ENCODE peak calls at places on chromosomes 11 and 22, in five cellular contexts. F, P, R, X and G are unnamed samples.

GRCh38 chr11:87301785-87302540 is 264.2 kb downstream of the TMEM135 start:
- DNase-seq in R (peak), X (no peak), F (no peak), P (no peak), G (no peak)

GRCh38 chr11:84563356-84563755 is 1063.8 kb downstream of the DLG2 start:
- DNase-seq in R (no peak), P (no peak), X (no peak), F (no peak), G (no peak)

GRCh38 chr11:126942146-126942545 is 58.4 kb downstream of the KIRREL3 start:
- DNase-seq in R (no peak), P (peak), F (no peak), X (no peak), G (no peak)

GRCh38 chr22:48950151-48950915 is 877.3 kb downstream of the BRD1 start:
- DNase-seq in R (no peak), P (peak), X (no peak), F (peak), G (no peak)

GRCh38 chr11:44324787-44325525 is 15.0 kb upstream of the ALX4 start:
- DNase-seq in F (no peak), R (no peak), X (no peak), P (no peak), G (no peak)

GRCh38 chr11:36126703-36127102 is 162.5 kb downstream of the COMMD9 start:
- DNase-seq in R (no peak), P (no peak), F (no peak), X (no peak), G (no peak)

GRCh38 chr22:48106715-48107259 is 1344.3 kb downstream of the TBC1D22A start:
- DNase-seq in F (no peak), X (no peak), R (no peak), P (no peak), G (no peak)

GRCh38 chr22:31192513-31192912 is 19.6 kb upstream of the LIMK2 start:
- DNase-seq in R (peak), X (no peak), F (no peak), P (no peak), G (no peak)

GRCh38 chr11:1236316-1237127 is 13.7 kb downstream of the MUC5B start:
- DNase-seq in R (no peak), P (no peak), X (no peak), F (peak), G (peak)

DNA sequence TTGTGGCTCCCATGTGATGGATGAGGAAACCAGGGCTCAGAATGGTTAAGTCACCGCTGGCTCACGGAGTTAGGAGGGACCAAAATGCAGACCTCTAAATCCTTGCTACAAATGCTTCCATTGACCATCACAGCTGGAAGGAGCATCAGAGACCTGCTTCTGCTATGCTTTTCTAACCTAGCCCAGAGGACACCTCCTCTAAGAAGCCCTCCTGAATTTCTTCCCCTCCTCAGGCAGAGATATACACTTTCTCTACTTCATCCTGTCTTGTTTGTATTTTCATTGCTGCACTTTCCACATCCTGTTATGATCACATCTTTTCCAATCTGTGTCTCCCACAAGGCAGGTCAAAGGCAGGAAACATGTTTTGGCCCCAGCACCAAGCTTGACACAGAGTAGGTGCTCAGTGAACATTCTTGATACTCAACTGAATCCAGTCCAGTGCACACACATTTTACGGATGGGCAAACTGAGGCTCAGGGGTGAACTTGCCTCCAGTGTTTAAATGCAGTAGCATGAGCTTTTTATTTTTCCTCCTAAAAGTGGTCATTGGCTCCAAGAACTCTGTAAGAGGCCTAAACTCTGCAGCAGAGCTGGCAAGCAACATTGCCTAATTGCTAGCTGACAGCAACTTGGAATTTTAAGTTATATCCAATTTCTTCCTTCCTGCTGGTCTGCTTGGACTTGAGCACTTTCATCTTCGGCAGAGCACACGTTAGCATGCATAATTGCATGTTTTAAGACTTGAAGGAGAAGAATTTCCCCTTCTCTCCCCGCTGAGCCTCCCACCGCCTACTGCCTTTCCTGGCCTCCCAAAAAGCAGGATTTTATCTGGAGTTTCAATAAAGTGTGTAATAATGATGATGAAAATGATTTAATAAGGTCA is 12.8 kb downstream of the SCUBE1 start:
- DNase-seq in X (no peak), P (no peak), F (peak), R (no peak), G (no peak)
- H3K4me3 ChIP-seq in X (no peak), P (no peak), F (no peak), R (no peak), G (no peak)

GRCh38 chr11:72102631-72102945 is 509 bp downstream of the LAMTOR1 start:
- DNase-seq in R (no peak), F (no peak), X (no peak), P (no peak), G (no peak)

GRCh38 chr11:72102946-72103753 is at the start of gene LAMTOR1:
- DNase-seq in P (peak), X (peak), R (peak), F (peak), G (peak)

GRCh38 chr11:72100462-72100861 is 2.6 kb downstream of the LAMTOR1 start:
- DNase-seq in X (no peak), R (no peak), F (no peak), P (no peak), G (no peak)

GRCh38 chr11:72103754-72104167 is 664 bp upstream of the LAMTOR1 start:
- DNase-seq in P (no peak), R (no peak), F (no peak), X (no peak), G (no peak)

DNA sequence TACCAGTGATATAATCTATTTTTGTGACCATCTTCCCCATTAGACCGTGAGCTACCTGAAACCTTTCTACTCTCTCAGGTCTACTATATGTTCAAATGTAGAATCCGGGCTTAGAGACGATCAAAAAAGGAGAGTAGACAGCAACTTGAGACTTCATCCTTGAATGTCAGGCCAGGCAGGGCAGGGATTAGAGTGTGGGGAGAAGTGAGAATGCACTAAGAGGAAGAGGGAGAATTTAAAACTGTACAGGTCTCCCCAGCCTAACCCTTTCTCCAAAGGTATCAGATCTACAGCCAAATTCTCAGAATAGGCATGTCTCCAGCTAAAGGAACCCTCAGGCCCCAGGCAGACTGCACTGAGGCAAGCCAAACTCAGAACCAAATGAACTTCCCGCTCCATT is 935 bp downstream of the LAMTOR1 start:
- DNase-seq in F (no peak), R (no peak), X (no peak), P (no peak), G (no peak)
- H3K4me3 ChIP-seq in F (peak), R (peak), X (peak), P (peak), G (peak)

DNA sequence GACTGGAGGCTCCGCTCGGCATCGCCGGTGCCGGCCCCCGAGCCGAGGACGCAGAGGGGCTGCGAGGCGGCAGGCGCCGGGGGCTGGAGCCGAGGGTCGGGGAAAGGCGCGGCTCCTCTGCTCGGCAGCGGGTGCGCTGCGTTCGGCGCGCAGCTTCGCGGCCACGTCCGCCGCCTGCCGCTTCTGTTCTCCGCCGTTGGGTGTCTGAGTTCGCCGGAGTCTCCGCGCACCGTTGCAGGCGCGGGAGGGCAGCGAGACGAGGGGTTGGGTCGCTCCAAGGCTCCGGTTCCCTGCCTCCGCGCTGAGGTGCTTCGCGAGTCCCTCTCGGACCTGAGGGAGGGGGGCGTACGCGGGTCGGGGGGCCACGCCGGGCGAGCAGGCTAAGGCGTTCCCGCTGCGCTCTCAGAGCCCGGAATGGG is 350 bp downstream of the MN1 start:
- DNase-seq in X (no peak), R (peak), F (peak), P (no peak), G (no peak)
- H3K4me3 ChIP-seq in X (peak), R (peak), F (peak), P (peak), G (peak)

GRCh38 chr11:96426356-96427103 is 36.7 kb downstream of the JRKL start:
- DNase-seq in X (peak), F (no peak), R (peak), P (no peak), G (no peak)
- H3K4me3 ChIP-seq in X (peak), F (no peak), R (no peak), P (no peak), G (no peak)

DNA sequence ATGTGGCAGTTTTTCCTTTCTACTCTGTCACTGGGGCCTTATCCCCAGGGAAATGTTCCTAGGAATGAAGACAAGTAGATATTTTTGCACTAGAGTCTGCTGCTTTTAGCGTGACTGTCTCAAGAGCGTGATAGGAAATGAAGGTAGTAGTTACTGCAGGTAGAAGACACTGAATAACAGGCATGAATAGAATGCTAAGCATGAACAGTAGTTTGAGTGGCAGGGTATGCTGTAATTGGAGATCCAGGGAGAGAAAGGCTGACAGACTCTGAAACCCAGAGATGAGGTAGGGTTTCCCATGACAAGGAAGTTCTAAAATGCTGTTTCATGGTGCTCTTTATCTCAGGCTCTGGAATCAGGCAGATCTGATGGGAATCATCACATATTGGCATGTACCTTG is 475.2 kb downstream of the NELL1 start:
- DNase-seq in P (no peak), X (no peak), F (no peak), R (no peak), G (no peak)
- H3K4me3 ChIP-seq in P (no peak), X (no peak), F (no peak), R (no peak), G (no peak)

DNA sequence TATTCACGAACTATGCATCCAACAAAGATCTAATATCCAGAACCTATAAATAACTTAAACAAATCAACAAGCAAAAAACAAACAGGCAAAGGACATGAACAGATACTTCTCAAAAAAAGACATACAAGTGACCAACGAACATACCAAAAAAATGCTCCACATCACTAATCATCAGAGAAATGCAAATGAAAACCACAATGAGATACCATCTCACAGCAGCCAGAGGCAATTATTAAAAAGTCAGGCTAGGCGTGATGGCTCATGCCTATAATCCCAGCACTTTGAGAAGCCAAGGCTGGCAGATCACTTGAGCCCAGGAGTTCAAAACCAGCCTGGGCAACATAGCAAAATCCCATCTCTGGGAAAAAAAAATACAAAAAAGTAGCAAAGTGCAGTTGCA is 10.7 kb downstream of the SAA4 start:
- DNase-seq in F (no peak), P (no peak), R (no peak), X (no peak), G (no peak)
- H3K4me3 ChIP-seq in F (no peak), P (no peak), R (no peak), X (no peak), G (no peak)

DNA sequence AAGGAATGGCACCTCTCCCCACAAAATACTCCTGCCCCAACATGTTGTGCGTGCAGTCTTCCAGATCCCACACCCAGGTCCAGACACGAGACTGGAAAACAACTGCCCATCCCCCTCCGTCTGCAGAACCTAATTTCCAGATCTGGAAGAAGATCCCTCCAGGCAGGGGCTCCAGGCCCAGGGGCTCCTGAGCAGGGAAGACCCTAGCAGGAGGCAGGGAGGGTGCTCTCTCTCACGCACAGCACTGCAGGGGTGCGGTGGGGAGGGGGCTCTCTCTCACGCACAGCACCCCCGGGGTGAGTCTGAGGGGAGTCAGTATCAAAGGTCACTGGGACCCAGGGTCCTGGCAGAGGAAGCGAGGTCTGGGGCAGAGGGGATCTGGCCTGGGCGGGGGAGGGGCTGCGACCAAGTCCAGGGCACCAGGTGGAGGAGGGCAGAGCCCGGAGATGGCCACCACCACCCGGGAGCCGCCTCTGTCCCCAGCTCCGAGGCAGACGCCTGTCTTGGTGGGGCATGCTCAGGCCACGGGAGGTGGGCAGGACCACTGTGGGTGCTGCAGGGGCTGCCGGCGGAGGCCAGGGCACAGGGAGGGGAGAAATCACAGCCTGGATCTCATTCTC is 1.7 kb downstream of the MLC1 start:
- DNase-seq in P (no peak), F (peak), X (no peak), R (no peak), G (no peak)
- H3K4me3 ChIP-seq in P (no peak), F (no peak), X (no peak), R (no peak), G (no peak)

GRCh38 chr11:75240381-75241035 is at the start of gene TPBGL:
- DNase-seq in R (no peak), F (peak), P (peak), X (no peak), G (peak)
- H3K4me3 ChIP-seq in R (peak), F (peak), P (peak), X (peak), G (peak)

DNA sequence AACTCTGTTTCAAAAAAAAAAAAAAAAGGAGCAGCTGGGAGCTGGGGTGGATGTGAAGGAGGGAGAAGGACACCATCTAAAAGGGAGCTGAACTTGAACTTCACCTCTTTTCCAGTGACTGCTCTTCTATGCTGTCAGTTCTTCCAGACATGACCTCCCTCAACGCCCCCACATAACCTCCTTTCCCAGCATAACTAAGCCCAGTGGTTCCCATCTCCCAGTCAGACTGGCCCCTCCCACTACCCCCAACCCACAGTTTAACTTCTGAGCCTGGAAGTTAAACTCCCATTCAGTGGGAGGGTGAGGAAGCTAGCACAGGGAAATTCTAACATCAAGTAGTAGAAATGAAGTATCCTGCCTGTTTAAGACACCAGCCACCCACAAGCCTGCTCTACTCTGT is 1.8 kb downstream of the ARHGAP1 start:
- DNase-seq in F (no peak), X (no peak), P (no peak), R (no peak), G (no peak)
- H3K4me3 ChIP-seq in F (peak), X (no peak), P (peak), R (no peak), G (no peak)